ENCODE peak calls at places on chromosomes 11 and 22, in nine cellular contexts. One of them, this sample, is unnamed.

GRCh38 chr11:103907548-103908455 is 128.6 kb upstream of the DDI1 start:
- DNase-seq in adipocyte: peak
- DNase-seq in EH: peak
- DNase-seq in posterior cingulate gyrus: no peak
- DNase-seq in fibroblast of villous mesenchyme: peak
- DNase-seq in HuH-7: no peak
- DNase-seq in T1000: no peak
- DNase-seq in MM.1S: peak
- DNase-seq in HEK293T: no peak
- DNase-seq in this sample: no peak

GRCh38 chr11:124194696-124195418 is 11.7 kb downstream of the OR10D3 start:
- DNase-seq in fibroblast of villous mesenchyme: peak
- DNase-seq in MM.1S: peak
- DNase-seq in adipocyte: peak
- DNase-seq in posterior cingulate gyrus: no peak
- DNase-seq in HEK293T: peak
- DNase-seq in HuH-7: peak
- DNase-seq in T1000: no peak
- DNase-seq in EH: peak
- DNase-seq in this sample: peak

GRCh38 chr11:64665381-64665780 is 57.6 kb downstream of the NRXN2 start:
- DNase-seq in MM.1S: no peak
- DNase-seq in HuH-7: no peak
- DNase-seq in posterior cingulate gyrus: no peak
- DNase-seq in T1000: no peak
- DNase-seq in EH: no peak
- DNase-seq in fibroblast of villous mesenchyme: no peak
- DNase-seq in HEK293T: no peak
- DNase-seq in adipocyte: no peak
- DNase-seq in this sample: no peak

GRCh38 chr11:64436025-64436424 is 77.1 kb downstream of the RPS6KA4 start:
- DNase-seq in EH: no peak
- DNase-seq in posterior cingulate gyrus: no peak
- DNase-seq in HuH-7: no peak
- DNase-seq in HEK293T: no peak
- DNase-seq in adipocyte: no peak
- DNase-seq in fibroblast of villous mesenchyme: no peak
- DNase-seq in T1000: no peak
- DNase-seq in MM.1S: peak
- DNase-seq in this sample: no peak

GRCh38 chr11:114447892-114448291 is 8.6 kb downstream of the REXO2 start:
- DNase-seq in HEK293T: no peak
- DNase-seq in MM.1S: no peak
- DNase-seq in posterior cingulate gyrus: no peak
- DNase-seq in T1000: no peak
- DNase-seq in fibroblast of villous mesenchyme: peak
- DNase-seq in HuH-7: no peak
- DNase-seq in adipocyte: peak
- DNase-seq in EH: peak
- DNase-seq in this sample: peak

GRCh38 chr11:65529475-65530156 is 4.7 kb downstream of the SCYL1 start:
- DNase-seq in T1000: no peak
- DNase-seq in posterior cingulate gyrus: no peak
- DNase-seq in fibroblast of villous mesenchyme: no peak
- DNase-seq in adipocyte: no peak
- DNase-seq in HEK293T: no peak
- DNase-seq in EH: no peak
- DNase-seq in HuH-7: no peak
- DNase-seq in MM.1S: no peak
- DNase-seq in this sample: no peak

GRCh38 chr11:86182976-86183584 is 61.5 kb upstream of the EED start:
- DNase-seq in fibroblast of villous mesenchyme: no peak
- DNase-seq in HEK293T: no peak
- DNase-seq in HuH-7: no peak
- DNase-seq in MM.1S: peak
- DNase-seq in T1000: no peak
- DNase-seq in adipocyte: no peak
- DNase-seq in posterior cingulate gyrus: no peak
- DNase-seq in EH: peak
- DNase-seq in this sample: no peak

GRCh38 chr11:32792948-32793475 is 1.4 kb downstream of the CCDC73 start:
- DNase-seq in fibroblast of villous mesenchyme: peak
- DNase-seq in HEK293T: peak
- DNase-seq in EH: peak
- DNase-seq in MM.1S: peak
- DNase-seq in adipocyte: peak
- DNase-seq in HuH-7: peak
- DNase-seq in T1000: peak
- DNase-seq in posterior cingulate gyrus: no peak
- DNase-seq in this sample: no peak

GRCh38 chr11:44837650-44838049 is 110.9 kb downstream of the TSPAN18 start:
- DNase-seq in EH: peak
- DNase-seq in fibroblast of villous mesenchyme: peak
- DNase-seq in adipocyte: peak
- DNase-seq in HEK293T: no peak
- DNase-seq in MM.1S: no peak
- DNase-seq in HuH-7: no peak
- DNase-seq in T1000: no peak
- DNase-seq in posterior cingulate gyrus: no peak
- DNase-seq in this sample: no peak

GRCh38 chr22:19571207-19571795 is 47.1 kb upstream of the CLDN5 start:
- DNase-seq in HuH-7: no peak
- DNase-seq in T1000: no peak
- DNase-seq in adipocyte: no peak
- DNase-seq in EH: peak
- DNase-seq in fibroblast of villous mesenchyme: peak
- DNase-seq in MM.1S: no peak
- DNase-seq in posterior cingulate gyrus: no peak
- DNase-seq in HEK293T: no peak
- DNase-seq in this sample: no peak

GRCh38 chr22:26527574-26528465 is 15.5 kb upstream of the TFIP11 start:
- DNase-seq in fibroblast of villous mesenchyme: no peak
- DNase-seq in adipocyte: no peak
- DNase-seq in EH: no peak
- DNase-seq in T1000: no peak
- DNase-seq in posterior cingulate gyrus: no peak
- DNase-seq in MM.1S: no peak
- DNase-seq in HuH-7: no peak
- DNase-seq in HEK293T: no peak
- DNase-seq in this sample: no peak

GRCh38 chr11:68601147-68601546 is 83.2 kb upstream of the GAL start:
- DNase-seq in HuH-7: no peak
- DNase-seq in fibroblast of villous mesenchyme: no peak
- DNase-seq in T1000: no peak
- DNase-seq in EH: no peak
- DNase-seq in adipocyte: no peak
- DNase-seq in HEK293T: no peak
- DNase-seq in posterior cingulate gyrus: no peak
- DNase-seq in MM.1S: no peak
- DNase-seq in this sample: no peak

GRCh38 chr22:30876925-30877553 is 91.5 kb downstream of the MORC2 start:
- DNase-seq in HEK293T: no peak
- DNase-seq in MM.1S: no peak
- DNase-seq in HuH-7: no peak
- DNase-seq in fibroblast of villous mesenchyme: peak
- DNase-seq in EH: peak
- DNase-seq in adipocyte: peak
- DNase-seq in posterior cingulate gyrus: peak
- DNase-seq in T1000: no peak
- DNase-seq in this sample: peak

GRCh38 chr11:100914415-100914814 is 215.2 kb downstream of the PGR start:
- DNase-seq in T1000: no peak
- DNase-seq in HEK293T: no peak
- DNase-seq in adipocyte: no peak
- DNase-seq in EH: no peak
- DNase-seq in posterior cingulate gyrus: no peak
- DNase-seq in HuH-7: no peak
- DNase-seq in fibroblast of villous mesenchyme: no peak
- DNase-seq in MM.1S: no peak
- DNase-seq in this sample: no peak

GRCh38 chr22:25908212-25908611 is 166.2 kb downstream of the MYO18B start:
- DNase-seq in adipocyte: no peak
- DNase-seq in fibroblast of villous mesenchyme: no peak
- DNase-seq in HEK293T: no peak
- DNase-seq in HuH-7: no peak
- DNase-seq in T1000: no peak
- DNase-seq in MM.1S: no peak
- DNase-seq in posterior cingulate gyrus: no peak
- DNase-seq in EH: no peak
- DNase-seq in this sample: no peak

GRCh38 chr11:65112226-65112550 is 516 bp downstream of the TM7SF2 start:
- DNase-seq in EH: no peak
- DNase-seq in fibroblast of villous mesenchyme: no peak
- DNase-seq in HuH-7: no peak
- DNase-seq in posterior cingulate gyrus: no peak
- DNase-seq in adipocyte: peak
- DNase-seq in T1000: no peak
- DNase-seq in HEK293T: no peak
- DNase-seq in MM.1S: no peak
- DNase-seq in this sample: no peak

GRCh38 chr22:43616645-43617044 is 195.5 kb downstream of the EFCAB6 start:
- DNase-seq in MM.1S: no peak
- DNase-seq in HuH-7: no peak
- DNase-seq in T1000: no peak
- DNase-seq in fibroblast of villous mesenchyme: no peak
- DNase-seq in adipocyte: no peak
- DNase-seq in posterior cingulate gyrus: no peak
- DNase-seq in HEK293T: no peak
- DNase-seq in EH: no peak
- DNase-seq in this sample: no peak

GRCh38 chr22:36734171-36735058 is 30.9 kb upstream of the CACNG2 start:
- DNase-seq in adipocyte: peak
- DNase-seq in HuH-7: no peak
- DNase-seq in posterior cingulate gyrus: peak
- DNase-seq in EH: peak
- DNase-seq in HEK293T: no peak
- DNase-seq in MM.1S: no peak
- DNase-seq in fibroblast of villous mesenchyme: peak
- DNase-seq in T1000: no peak
- DNase-seq in this sample: no peak

GRCh38 chr11:19602406-19602805 is 110.2 kb upstream of the NAV2 start:
- DNase-seq in EH: peak
- DNase-seq in adipocyte: no peak
- DNase-seq in HEK293T: no peak
- DNase-seq in T1000: no peak
- DNase-seq in MM.1S: no peak
- DNase-seq in HuH-7: no peak
- DNase-seq in fibroblast of villous mesenchyme: no peak
- DNase-seq in posterior cingulate gyrus: no peak
- DNase-seq in this sample: no peak

GRCh38 chr11:43942651-43943356 is 367 bp downstream of the C11orf96 start:
- DNase-seq in T1000: no peak
- DNase-seq in HEK293T: peak
- DNase-seq in MM.1S: peak
- DNase-seq in adipocyte: peak
- DNase-seq in HuH-7: peak
- DNase-seq in EH: peak
- DNase-seq in fibroblast of villous mesenchyme: peak
- DNase-seq in posterior cingulate gyrus: no peak
- DNase-seq in this sample: no peak

GRCh38 chr22:37249946-37250345 is 5.9 kb upstream of the RAC2 start:
- DNase-seq in HuH-7: no peak
- DNase-seq in adipocyte: no peak
- DNase-seq in posterior cingulate gyrus: no peak
- DNase-seq in HEK293T: no peak
- DNase-seq in T1000: no peak
- DNase-seq in EH: no peak
- DNase-seq in fibroblast of villous mesenchyme: no peak
- DNase-seq in MM.1S: no peak
- DNase-seq in this sample: no peak

GRCh38 chr11:8017894-8018741 is 31.0 kb downstream of the EIF3F start:
- DNase-seq in fibroblast of villous mesenchyme: peak
- DNase-seq in T1000: no peak
- DNase-seq in EH: peak
- DNase-seq in MM.1S: no peak
- DNase-seq in adipocyte: peak
- DNase-seq in HEK293T: no peak
- DNase-seq in HuH-7: no peak
- DNase-seq in posterior cingulate gyrus: no peak
- DNase-seq in this sample: no peak

GRCh38 chr11:120749389-120749788 is 237.8 kb downstream of the GRIK4 start:
- DNase-seq in HEK293T: no peak
- DNase-seq in HuH-7: no peak
- DNase-seq in T1000: no peak
- DNase-seq in MM.1S: no peak
- DNase-seq in posterior cingulate gyrus: no peak
- DNase-seq in fibroblast of villous mesenchyme: no peak
- DNase-seq in EH: no peak
- DNase-seq in adipocyte: no peak
- DNase-seq in this sample: no peak

GRCh38 chr22:19823638-19824196 is 31.0 kb downstream of the GNB1L start:
- DNase-seq in HuH-7: no peak
- DNase-seq in fibroblast of villous mesenchyme: no peak
- DNase-seq in HEK293T: no peak
- DNase-seq in posterior cingulate gyrus: peak
- DNase-seq in EH: no peak
- DNase-seq in T1000: no peak
- DNase-seq in adipocyte: no peak
- DNase-seq in MM.1S: peak
- DNase-seq in this sample: no peak

GRCh38 chr11:102346456-102346747 is 612 bp upstream of the BIRC2 start:
- DNase-seq in T1000: no peak
- DNase-seq in HuH-7: no peak
- DNase-seq in EH: no peak
- DNase-seq in fibroblast of villous mesenchyme: no peak
- DNase-seq in MM.1S: peak
- DNase-seq in HEK293T: no peak
- DNase-seq in posterior cingulate gyrus: no peak
- DNase-seq in adipocyte: no peak
- DNase-seq in this sample: no peak

GRCh38 chr11:128240546-128240945 is 346.8 kb downstream of the ETS1 start:
- DNase-seq in posterior cingulate gyrus: no peak
- DNase-seq in HuH-7: no peak
- DNase-seq in fibroblast of villous mesenchyme: no peak
- DNase-seq in T1000: no peak
- DNase-seq in HEK293T: no peak
- DNase-seq in MM.1S: no peak
- DNase-seq in EH: no peak
- DNase-seq in adipocyte: peak
- DNase-seq in this sample: peak

GRCh38 chr11:65316979-65317786 is 2.5 kb downstream of the CDC42EP2 start:
- DNase-seq in posterior cingulate gyrus: no peak
- DNase-seq in HEK293T: no peak
- DNase-seq in EH: peak
- DNase-seq in T1000: no peak
- DNase-seq in MM.1S: no peak
- DNase-seq in adipocyte: peak
- DNase-seq in fibroblast of villous mesenchyme: peak
- DNase-seq in HuH-7: no peak
- DNase-seq in this sample: no peak

GRCh38 chr11:67303132-67303988 is at the start of gene SSH3:
- DNase-seq in EH: peak
- DNase-seq in HuH-7: peak
- DNase-seq in T1000: no peak
- DNase-seq in MM.1S: no peak
- DNase-seq in HEK293T: peak
- DNase-seq in adipocyte: peak
- DNase-seq in fibroblast of villous mesenchyme: peak
- DNase-seq in posterior cingulate gyrus: peak
- DNase-seq in this sample: no peak

GRCh38 chr11:113847580-113847979 is 27.8 kb downstream of the USP28 start:
- DNase-seq in T1000: no peak
- DNase-seq in fibroblast of villous mesenchyme: no peak
- DNase-seq in EH: no peak
- DNase-seq in MM.1S: peak
- DNase-seq in HEK293T: no peak
- DNase-seq in posterior cingulate gyrus: no peak
- DNase-seq in HuH-7: no peak
- DNase-seq in adipocyte: no peak
- DNase-seq in this sample: no peak

GRCh38 chr11:24478718-24479117 is 18.1 kb upstream of the LUZP2 start:
- DNase-seq in T1000: no peak
- DNase-seq in fibroblast of villous mesenchyme: no peak
- DNase-seq in adipocyte: peak
- DNase-seq in HEK293T: no peak
- DNase-seq in EH: no peak
- DNase-seq in posterior cingulate gyrus: no peak
- DNase-seq in MM.1S: no peak
- DNase-seq in HuH-7: no peak
- DNase-seq in this sample: no peak

GRCh38 chr11:75513250-75513649 is 12.5 kb downstream of the GDPD5 start:
- DNase-seq in adipocyte: no peak
- DNase-seq in fibroblast of villous mesenchyme: no peak
- DNase-seq in T1000: no peak
- DNase-seq in MM.1S: no peak
- DNase-seq in HuH-7: no peak
- DNase-seq in HEK293T: no peak
- DNase-seq in EH: peak
- DNase-seq in posterior cingulate gyrus: no peak
- DNase-seq in this sample: no peak